ENCODE peak calls at places on chromosomes 13 and 19, in five cellular contexts. H is stimulated activated CD4-positive, alpha-beta T cell treated with anti-CD3 and anti-CD28 coated beads, Interleukin-15, amount 100 ng/mL, for 1 hour; W is hippocampal formation; M is activated naive CD8-positive, alpha-beta T cell treated with anti-CD3 and anti-CD28 coated beads, Interleukin-2, amount 10 ng/mL, durations not matched to agents 7 days and 5 days; K is sigmoid colon. Q is an unnamed sample.

GRCh38 chr19:31074751-31075150 is 274.5 kb downstream of the TSHZ3 start:
- DNase-seq in H (no peak), W (no peak), M (no peak), K (no peak), Q (no peak)

GRCh38 chr13:36428083-36428482 is 4.2 kb upstream of the CCNA1 start:
- DNase-seq in H (no peak), W (no peak), M (no peak), K (no peak), Q (no peak)

GRCh38 chr13:94050039-94050438 is 429.4 kb downstream of the DCT start:
- DNase-seq in H (no peak), W (no peak), M (no peak), K (no peak), Q (no peak)

GRCh38 chr13:66567899-66568612 is 662.1 kb downstream of the PCDH9 start:
- DNase-seq in H (no peak), W (no peak), M (no peak), K (no peak), Q (no peak)

GRCh38 chr19:36114763-36115452 is at the start of gene POLR2I:
- DNase-seq in H (peak; percentile 98), W (peak; percentile 99), M (peak; percentile 97), K (peak; percentile 100), Q (peak; percentile 97)

GRCh38 chr13:36919833-36920611 is at the start of gene SMAD9:
- DNase-seq in H (no peak), W (peak; percentile 47), M (peak; percentile 43), K (peak; percentile 91), Q (no peak)

GRCh38 chr19:13795595-13796300 is 505 bp downstream of the ZSWIM4 start:
- DNase-seq in H (no peak), W (no peak), M (no peak), K (no peak), Q (no peak)

GRCh38 chr19:43105496-43105895 is 23.0 kb upstream of the PSG2 start:
- DNase-seq in H (no peak), W (no peak), M (no peak), K (no peak), Q (no peak)

GRCh38 chr13:95924389-95924994 is 128.7 kb downstream of the UGGT2 start:
- DNase-seq in H (no peak), W (no peak), M (no peak), K (no peak), Q (no peak)

GRCh38 chr13:109776575-109776974 is 9.8 kb downstream of the IRS2 start:
- DNase-seq in H (no peak), W (no peak), M (no peak), K (no peak), Q (no peak)

GRCh38 chr13:73782781-73783180 is 351.4 kb downstream of the KLF12 start:
- DNase-seq in H (no peak), W (no peak), M (no peak), K (no peak), Q (no peak)